ENCODE peak calls at places on chromosomes 7 and 10, in four cellular contexts. V is sigmoid colon, Y is neuronal stem cell, G is cardiac muscle cell. B is an unnamed sample.

GRCh38 chr10:128398103-128398502 is 271.9 kb upstream of the MKI67 start:
- DNase-seq in Y (no peak), V (no peak), G (no peak), B (no peak)

GRCh38 chr10:69057261-69057950 is 30.5 kb upstream of the SRGN start:
- DNase-seq in V (no peak), Y (no peak), G (no peak), B (no peak)

GRCh38 chr7:136009488-136010079 is 32.4 kb upstream of the MTPN start:
- DNase-seq in Y (peak; percentile 35), V (no peak), G (peak; percentile 68), B (no peak)

GRCh38 chr10:90751107-90751997 is 106.5 kb downstream of the HTR7 start:
- DNase-seq in V (no peak), Y (peak; percentile 47), G (peak; percentile 61), B (peak; percentile 56)

GRCh38 chr7:140230517-140230861 is 53.7 kb upstream of the KDM7A start:
- DNase-seq in V (no peak), Y (peak; percentile 4), G (no peak), B (peak; percentile 34)

GRCh38 chr7:40700653-40701475 is 566.1 kb downstream of the SUGCT start:
- DNase-seq in G (peak; percentile 53), V (no peak), Y (no peak), B (no peak)

GRCh38 chr7:16891338-16891737 is 9.6 kb upstream of the AGR3 start:
- DNase-seq in Y (no peak), G (peak; percentile 72), V (no peak), B (no peak)

GRCh38 chr7:50393076-50393475 is 57.1 kb downstream of the FIGNL1 start:
- DNase-seq in V (no peak), G (no peak), Y (no peak), B (no peak)

GRCh38 chr10:131689954-131690669 is 210.7 kb upstream of the PPP2R2D start:
- DNase-seq in V (peak; percentile 14), G (no peak), Y (no peak), B (no peak)

GRCh38 chr7:112887-113286 is 79.5 kb upstream of the FAM20C start:
- DNase-seq in V (no peak), Y (no peak), G (no peak), B (no peak)

GRCh38 chr7:155224116-155224811 is 73.4 kb upstream of the INSIG1 start:
- DNase-seq in G (no peak), V (no peak), Y (no peak), B (no peak)

GRCh38 chr10:13049774-13050420 is 48.4 kb upstream of the CCDC3 start:
- DNase-seq in Y (no peak), G (no peak), V (no peak), B (peak; percentile 17)